ENCODE peak calls at places on chromosomes 6 and 20, in eight cellular contexts. One of them, this sample, is unnamed.

GRCh38 chr6:34589633-34590139 is 33.6 kb upstream of the SPDEF start:
- DNase-seq in NCI-H774: no peak
- DNase-seq in CD4-positive, alpha-beta T cell: no peak
- DNase-seq in stimulated activated CD8-positive, alpha-beta memory T cell treated with anti-CD3 and anti-CD28 coated beads, Interleukin-4, amount 100 ng/mL, for 1 hour: no peak
- DNase-seq in SW480: no peak
- DNase-seq in ovary: no peak
- DNase-seq in GM10248: no peak
- DNase-seq in A549: no peak
- DNase-seq in this sample: no peak

GRCh38 chr6:85464260-85464644 is 14.4 kb downstream of the NT5E start:
- DNase-seq in NCI-H774: no peak
- DNase-seq in A549: peak
- DNase-seq in GM10248: no peak
- DNase-seq in stimulated activated CD8-positive, alpha-beta memory T cell treated with anti-CD3 and anti-CD28 coated beads, Interleukin-4, amount 100 ng/mL, for 1 hour: no peak
- DNase-seq in ovary: no peak
- DNase-seq in SW480: peak
- DNase-seq in CD4-positive, alpha-beta T cell: no peak
- DNase-seq in this sample: no peak

GRCh38 chr6:55100729-55101128 is 73.6 kb upstream of the HCRTR2 start:
- DNase-seq in A549: no peak
- DNase-seq in SW480: no peak
- DNase-seq in stimulated activated CD8-positive, alpha-beta memory T cell treated with anti-CD3 and anti-CD28 coated beads, Interleukin-4, amount 100 ng/mL, for 1 hour: no peak
- DNase-seq in CD4-positive, alpha-beta T cell: no peak
- DNase-seq in GM10248: no peak
- DNase-seq in ovary: no peak
- DNase-seq in NCI-H774: no peak
- DNase-seq in this sample: no peak

GRCh38 chr6:157715766-157716171 is 107.3 kb upstream of the SNX9 start:
- DNase-seq in ovary: peak
- DNase-seq in SW480: no peak
- DNase-seq in stimulated activated CD8-positive, alpha-beta memory T cell treated with anti-CD3 and anti-CD28 coated beads, Interleukin-4, amount 100 ng/mL, for 1 hour: no peak
- DNase-seq in A549: no peak
- DNase-seq in NCI-H774: no peak
- DNase-seq in CD4-positive, alpha-beta T cell: no peak
- DNase-seq in GM10248: no peak
- DNase-seq in this sample: no peak

GRCh38 chr6:136846046-136846445 is 23.7 kb downstream of the PEX7 start:
- DNase-seq in SW480: peak
- DNase-seq in NCI-H774: peak
- DNase-seq in stimulated activated CD8-positive, alpha-beta memory T cell treated with anti-CD3 and anti-CD28 coated beads, Interleukin-4, amount 100 ng/mL, for 1 hour: no peak
- DNase-seq in ovary: no peak
- DNase-seq in GM10248: peak
- DNase-seq in CD4-positive, alpha-beta T cell: no peak
- DNase-seq in A549: peak
- DNase-seq in this sample: peak

GRCh38 chr20:47400685-47401084 is 44.2 kb upstream of the ZMYND8 start:
- DNase-seq in CD4-positive, alpha-beta T cell: no peak
- DNase-seq in stimulated activated CD8-positive, alpha-beta memory T cell treated with anti-CD3 and anti-CD28 coated beads, Interleukin-4, amount 100 ng/mL, for 1 hour: no peak
- DNase-seq in A549: peak
- DNase-seq in GM10248: no peak
- DNase-seq in ovary: no peak
- DNase-seq in SW480: peak
- DNase-seq in NCI-H774: no peak
- DNase-seq in this sample: no peak

GRCh38 chr20:34195355-34195754 is 45.9 kb upstream of the ASIP start:
- DNase-seq in GM10248: no peak
- DNase-seq in ovary: no peak
- DNase-seq in CD4-positive, alpha-beta T cell: no peak
- DNase-seq in SW480: no peak
- DNase-seq in A549: no peak
- DNase-seq in stimulated activated CD8-positive, alpha-beta memory T cell treated with anti-CD3 and anti-CD28 coated beads, Interleukin-4, amount 100 ng/mL, for 1 hour: no peak
- DNase-seq in NCI-H774: no peak
- DNase-seq in this sample: no peak

GRCh38 chr6:1885576-1886003 is 275.9 kb downstream of the FOXC1 start:
- DNase-seq in A549: no peak
- DNase-seq in ovary: no peak
- DNase-seq in NCI-H774: no peak
- DNase-seq in GM10248: no peak
- DNase-seq in stimulated activated CD8-positive, alpha-beta memory T cell treated with anti-CD3 and anti-CD28 coated beads, Interleukin-4, amount 100 ng/mL, for 1 hour: no peak
- DNase-seq in SW480: no peak
- DNase-seq in CD4-positive, alpha-beta T cell: no peak
- DNase-seq in this sample: no peak

GRCh38 chr20:33211817-33212424 is 5.2 kb upstream of the BPIFA3 start:
- DNase-seq in ovary: no peak
- DNase-seq in CD4-positive, alpha-beta T cell: no peak
- DNase-seq in GM10248: peak
- DNase-seq in NCI-H774: peak
- DNase-seq in A549: peak
- DNase-seq in SW480: peak
- DNase-seq in stimulated activated CD8-positive, alpha-beta memory T cell treated with anti-CD3 and anti-CD28 coated beads, Interleukin-4, amount 100 ng/mL, for 1 hour: no peak
- DNase-seq in this sample: peak

GRCh38 chr6:30891816-30892553 is 7.7 kb downstream of the DDR1 start:
- DNase-seq in ovary: no peak
- DNase-seq in stimulated activated CD8-positive, alpha-beta memory T cell treated with anti-CD3 and anti-CD28 coated beads, Interleukin-4, amount 100 ng/mL, for 1 hour: no peak
- DNase-seq in NCI-H774: no peak
- DNase-seq in A549: no peak
- DNase-seq in CD4-positive, alpha-beta T cell: no peak
- DNase-seq in GM10248: no peak
- DNase-seq in SW480: no peak
- DNase-seq in this sample: no peak

GRCh38 chr6:39338406-39338805 is 15.9 kb upstream of the KCNK16 start:
- DNase-seq in CD4-positive, alpha-beta T cell: no peak
- DNase-seq in NCI-H774: no peak
- DNase-seq in A549: no peak
- DNase-seq in GM10248: no peak
- DNase-seq in stimulated activated CD8-positive, alpha-beta memory T cell treated with anti-CD3 and anti-CD28 coated beads, Interleukin-4, amount 100 ng/mL, for 1 hour: no peak
- DNase-seq in SW480: no peak
- DNase-seq in ovary: no peak
- DNase-seq in this sample: no peak

GRCh38 chr6:165055231-165055630 is 254.2 kb downstream of the C6orf118 start:
- DNase-seq in ovary: no peak
- DNase-seq in SW480: peak
- DNase-seq in NCI-H774: no peak
- DNase-seq in GM10248: no peak
- DNase-seq in stimulated activated CD8-positive, alpha-beta memory T cell treated with anti-CD3 and anti-CD28 coated beads, Interleukin-4, amount 100 ng/mL, for 1 hour: no peak
- DNase-seq in CD4-positive, alpha-beta T cell: no peak
- DNase-seq in A549: peak
- DNase-seq in this sample: no peak

GRCh38 chr20:49885558-49886332 is 29.6 kb downstream of the SPATA2 start:
- DNase-seq in A549: no peak
- DNase-seq in CD4-positive, alpha-beta T cell: no peak
- DNase-seq in SW480: no peak
- DNase-seq in stimulated activated CD8-positive, alpha-beta memory T cell treated with anti-CD3 and anti-CD28 coated beads, Interleukin-4, amount 100 ng/mL, for 1 hour: no peak
- DNase-seq in NCI-H774: no peak
- DNase-seq in ovary: no peak
- DNase-seq in GM10248: no peak
- DNase-seq in this sample: no peak

GRCh38 chr6:50520325-50520724 is 193.0 kb upstream of the TFAP2D start:
- DNase-seq in GM10248: no peak
- DNase-seq in A549: no peak
- DNase-seq in SW480: no peak
- DNase-seq in ovary: no peak
- DNase-seq in NCI-H774: no peak
- DNase-seq in stimulated activated CD8-positive, alpha-beta memory T cell treated with anti-CD3 and anti-CD28 coated beads, Interleukin-4, amount 100 ng/mL, for 1 hour: no peak
- DNase-seq in CD4-positive, alpha-beta T cell: no peak
- DNase-seq in this sample: no peak

GRCh38 chr6:150691463-150691862 is 91.8 kb downstream of the PLEKHG1 start:
- DNase-seq in CD4-positive, alpha-beta T cell: no peak
- DNase-seq in A549: no peak
- DNase-seq in NCI-H774: no peak
- DNase-seq in GM10248: no peak
- DNase-seq in ovary: no peak
- DNase-seq in SW480: no peak
- DNase-seq in stimulated activated CD8-positive, alpha-beta memory T cell treated with anti-CD3 and anti-CD28 coated beads, Interleukin-4, amount 100 ng/mL, for 1 hour: no peak
- DNase-seq in this sample: no peak

GRCh38 chr6:138590796-138591709 is 91.8 kb upstream of the NHSL1 start:
- DNase-seq in NCI-H774: peak
- DNase-seq in ovary: peak
- DNase-seq in SW480: peak
- DNase-seq in GM10248: peak
- DNase-seq in stimulated activated CD8-positive, alpha-beta memory T cell treated with anti-CD3 and anti-CD28 coated beads, Interleukin-4, amount 100 ng/mL, for 1 hour: no peak
- DNase-seq in CD4-positive, alpha-beta T cell: no peak
- DNase-seq in A549: peak
- DNase-seq in this sample: peak

GRCh38 chr20:49893242-49894072 is 21.9 kb downstream of the SPATA2 start:
- DNase-seq in CD4-positive, alpha-beta T cell: no peak
- DNase-seq in stimulated activated CD8-positive, alpha-beta memory T cell treated with anti-CD3 and anti-CD28 coated beads, Interleukin-4, amount 100 ng/mL, for 1 hour: no peak
- DNase-seq in SW480: no peak
- DNase-seq in GM10248: no peak
- DNase-seq in A549: no peak
- DNase-seq in NCI-H774: no peak
- DNase-seq in ovary: no peak
- DNase-seq in this sample: no peak

GRCh38 chr6:164098857-164099534 is 684.5 kb downstream of the QKI start:
- DNase-seq in A549: no peak
- DNase-seq in NCI-H774: no peak
- DNase-seq in CD4-positive, alpha-beta T cell: no peak
- DNase-seq in stimulated activated CD8-positive, alpha-beta memory T cell treated with anti-CD3 and anti-CD28 coated beads, Interleukin-4, amount 100 ng/mL, for 1 hour: no peak
- DNase-seq in GM10248: no peak
- DNase-seq in ovary: no peak
- DNase-seq in SW480: no peak
- DNase-seq in this sample: peak